ENCODE peak calls at places on chromosomes 5 and 9, in five cellular contexts. Y, G, Z, A and L are unnamed samples.

GRCh38 chr9:105188746-105189145 is 55.7 kb upstream of the SLC44A1 start:
- DNase-seq in G (no peak), A (no peak), Y (no peak), Z (no peak), L (peak; percentile 9)

GRCh38 chr5:151128817-151129216 is 28.8 kb downstream of the ANXA6 start:
- DNase-seq in A (no peak), Z (no peak), Y (no peak), G (no peak), L (peak; percentile 56)

GRCh38 chr5:51882647-51883046 is 499.4 kb downstream of the ISL1 start:
- DNase-seq in A (no peak), Y (no peak), G (no peak), Z (no peak), L (no peak)

GRCh38 chr5:113489299-113489698 is 1.0 kb upstream of the MCC start:
- DNase-seq in Y (no peak), A (no peak), Z (peak; percentile 15), G (peak; percentile 89), L (peak; percentile 10)

GRCh38 chr5:149298163-149298562 is 26.5 kb downstream of the AFAP1L1 start:
- DNase-seq in G (no peak), Y (no peak), Z (no peak), A (no peak), L (no peak)

GRCh38 chr9:8627944-8628679 is 828.5 kb upstream of the DMAC1 start:
- DNase-seq in A (no peak), Z (no peak), G (no peak), Y (no peak), L (no peak)

GRCh38 chr9:129289883-129290282 is 111.8 kb upstream of the IER5L start:
- DNase-seq in G (no peak), Y (peak; percentile 10), Z (no peak), A (peak; percentile 20), L (no peak)

GRCh38 chr5:113510836-113511451 is 2.5 kb upstream of the YTHDC2 start:
- DNase-seq in A (no peak), Z (no peak), G (peak; percentile 39), Y (no peak), L (peak; percentile 40)

GRCh38 chr5:163385276-163385675 is 52.1 kb upstream of the CCNG1 start:
- DNase-seq in G (no peak), Z (no peak), Y (peak; percentile 34), A (no peak), L (no peak)

GRCh38 chr5:57986746-57987145 is 473.1 kb downstream of the PLK2 start:
- DNase-seq in Z (no peak), G (no peak), A (no peak), Y (no peak), L (no peak)

GRCh38 chr9:110521211-110521610 is 58.3 kb downstream of the SVEP1 start:
- DNase-seq in G (no peak), Z (no peak), Y (no peak), A (no peak), L (no peak)

GRCh38 chr5:155616779-155617392 is 603.3 kb downstream of the KIF4B start:
- DNase-seq in A (no peak), Z (peak; percentile 23), G (no peak), Y (peak; percentile 18), L (peak; percentile 39)

GRCh38 chr5:962386-962785 is 46.2 kb upstream of the NKD2 start:
- DNase-seq in G (no peak), Z (no peak), A (no peak), Y (no peak), L (no peak)

GRCh38 chr9:27460225-27461023 is 63.7 kb upstream of the IFNK start:
- DNase-seq in A (no peak), Z (no peak), Y (peak; percentile 39), G (no peak), L (peak; percentile 67)

GRCh38 chr9:133830310-133830709 is 92.2 kb upstream of the SARDH start:
- DNase-seq in Z (no peak), A (no peak), G (no peak), Y (no peak), L (no peak)

GRCh38 chr9:109914280-109915027 is 134.5 kb downstream of the PALM2AKAP2 start:
- DNase-seq in G (no peak), Z (no peak), A (no peak), Y (no peak), L (no peak)

GRCh38 chr9:113996531-113997001 is 81.5 kb downstream of the AMBP start:
- DNase-seq in G (no peak), Y (peak; percentile 6), Z (no peak), A (no peak), L (no peak)

GRCh38 chr9:96751815-96752214 is 26.1 kb downstream of the ZNF510 start:
- DNase-seq in A (no peak), G (no peak), Y (no peak), Z (no peak), L (no peak)
- H3K9me3 ChIP-seq in A (peaks cover 44% of the 10 kb centered on the region), G (peaks cover 27% of the 10 kb centered on the region), Y (peaks cover 16% of the 10 kb centered on the region), Z (peaks cover 37% of the 10 kb centered on the region), L (peaks cover 4% of the 10 kb centered on the region)

GRCh38 chr5:14110680-14111079 is 32.5 kb upstream of the TRIO start:
- DNase-seq in Z (no peak), Y (no peak), A (no peak), G (no peak), L (no peak)
- H3K27ac ChIP-seq in Z (no peak overlapping the region), Y (no peak overlapping the region), A (no peak overlapping the region), G (no peak overlapping the region), L (no peak overlapping the region)

GRCh38 chr5:73299017-73299630 is 126.1 kb downstream of the TMEM174 start:
- DNase-seq in G (no peak), A (no peak), Z (no peak), Y (no peak), L (peak; percentile 10)
- H3K4me3 ChIP-seq in G (peak overlapping the region; percentile 35), A (no peak overlapping the region), Z (no peak overlapping the region), Y (no peak overlapping the region), L (no peak overlapping the region)

GRCh38 chr5:19099195-19099594 is 888.8 kb downstream of the CDH18 start:
- DNase-seq in A (no peak), Z (no peak), Y (no peak), G (no peak), L (no peak)
- H3K9me3 ChIP-seq in A (no peaks in the 10 kb centered on the region), Z (no peaks in the 10 kb centered on the region), Y (no peaks in the 10 kb centered on the region), G (no peaks in the 10 kb centered on the region), L (no peaks in the 10 kb centered on the region)

GRCh38 chr9:100100268-100100667 is 1.2 kb downstream of the INVS start:
- DNase-seq in Y (no peak), G (no peak), Z (no peak), A (no peak), L (peak; percentile 70)

GRCh38 chr9:100098887-100099721 is at the start of the genes ERP44 and INVS:
- DNase-seq in G (peak; percentile 97), A (peak; percentile 99), Y (peak; percentile 99), Z (peak; percentile 96), L (peak; percentile 100)

GRCh38 chr9:100101608-100102007 is 2.6 kb downstream of the INVS start:
- DNase-seq in G (no peak), A (no peak), Z (no peak), Y (no peak), L (no peak)

GRCh38 chr9:100098241-100098886 is 436 bp downstream of the ERP44 start:
- DNase-seq in G (peak; percentile 65), Z (no peak), A (peak; percentile 69), Y (peak; percentile 23), L (peak; percentile 93)

DNA sequence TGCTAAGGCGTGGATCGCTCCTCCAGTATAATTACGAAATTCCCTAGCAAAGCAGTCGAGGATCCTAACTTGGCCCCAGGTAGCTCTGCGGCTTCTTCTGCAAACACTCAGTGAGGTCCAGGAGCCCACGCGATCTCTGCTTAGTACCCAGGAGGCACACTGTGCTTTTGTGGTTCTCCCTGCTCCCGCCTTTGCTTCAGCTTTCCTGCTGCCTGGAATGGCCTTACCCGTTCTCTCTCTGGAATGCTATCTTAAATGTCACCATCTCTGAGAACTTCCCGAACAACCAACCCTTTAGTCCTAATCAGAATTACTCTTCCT is 639 bp downstream of the INVS start:
- DNase-seq in Z (no peak), G (peak; percentile 12), Y (no peak), A (peak; percentile 63), L (no peak)
- H3K27ac ChIP-seq in Z (peak overlapping the region; percentile 80), G (peak overlapping the region; percentile 73), Y (peak overlapping the region; percentile 50), A (peak overlapping the region; percentile 93), L (peak overlapping the region; percentile 63)

DNA sequence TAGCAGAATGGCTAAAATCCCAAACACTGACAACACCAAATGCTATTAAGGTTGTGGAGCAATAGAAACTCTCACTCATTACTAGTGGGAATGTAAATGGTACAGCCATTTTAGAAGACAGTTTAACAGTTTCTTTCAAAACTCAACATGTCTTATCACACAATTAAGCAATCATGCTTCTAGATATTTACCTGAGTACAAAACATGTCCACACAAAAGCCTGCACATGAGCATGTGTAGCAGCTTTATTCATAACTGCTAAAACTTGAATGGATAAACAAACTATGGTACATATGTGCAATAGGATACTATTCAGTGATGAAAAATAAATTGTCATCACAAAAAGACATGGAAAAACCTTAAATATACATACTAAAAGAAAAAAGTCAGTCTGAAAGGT is 31.5 kb downstream of the SLC25A46 start:
- DNase-seq in Y (no peak), A (no peak), G (no peak), Z (no peak), L (no peak)
- H3K4me3 ChIP-seq in Y (no peak overlapping the region), A (no peak overlapping the region), G (no peak overlapping the region), Z (no peak overlapping the region), L (no peak overlapping the region)

GRCh38 chr5:63648376-63648775 is 313.9 kb downstream of the HTR1A start:
- DNase-seq in Y (no peak), G (no peak), A (no peak), Z (no peak), L (no peak)
- H3K9me3 ChIP-seq in Y (no peaks in the 10 kb centered on the region), G (peaks cover 7% of the 10 kb centered on the region), A (no peaks in the 10 kb centered on the region), Z (no peaks in the 10 kb centered on the region), L (no peaks in the 10 kb centered on the region)

GRCh38 chr9:125510980-125511379 is 196.0 kb downstream of the MAPKAP1 start:
- DNase-seq in A (no peak), Z (no peak), Y (no peak), G (no peak), L (no peak)
- H3K27ac ChIP-seq in A (peak overlapping the region; percentile 78), Z (no peak overlapping the region), Y (no peak overlapping the region), G (no peak overlapping the region), L (no peak overlapping the region)

GRCh38 chr5:131280417-131280816 is 16.6 kb downstream of the CDC42SE2 start:
- DNase-seq in Z (no peak), Y (no peak), G (no peak), A (no peak), L (no peak)
- H3K4me3 ChIP-seq in Z (no peak overlapping the region), Y (no peak overlapping the region), G (no peak overlapping the region), A (no peak overlapping the region), L (no peak overlapping the region)

DNA sequence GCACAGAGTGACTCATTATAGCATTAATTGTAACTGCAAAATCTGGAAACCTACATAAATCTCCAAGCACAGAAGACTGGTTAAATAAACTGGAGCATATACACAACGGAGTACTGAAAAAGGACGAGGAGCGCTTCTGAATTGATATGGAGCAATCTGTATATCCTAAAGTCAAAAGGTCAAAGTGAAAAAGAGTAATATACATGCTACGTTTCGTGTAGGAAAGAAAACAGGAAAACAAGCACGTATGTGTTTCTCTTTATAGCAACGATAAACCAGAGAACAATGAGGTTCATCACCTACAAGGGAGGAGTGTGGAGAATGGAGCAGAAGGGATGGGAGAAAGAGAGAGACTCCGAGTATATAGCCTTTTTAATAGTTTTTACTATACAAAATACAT is 8.0 kb downstream of the ZFP62 start:
- DNase-seq in Y (no peak), A (no peak), Z (no peak), G (no peak), L (no peak)
- H3K9me3 ChIP-seq in Y (peaks cover 28% of the 10 kb centered on the region), A (no peaks in the 10 kb centered on the region), Z (peaks cover 19% of the 10 kb centered on the region), G (peaks cover 25% of the 10 kb centered on the region), L (no peaks in the 10 kb centered on the region)